ENCODE peak calls at places on chromosomes 13 and 19, in six cellular contexts. K is MM.1S; V is naive thymus-derived CD4-positive, alpha-beta T cell; Q is mucosa of descending colon; S is tibial artery; H is adrenal gland. W is an unnamed sample.

GRCh38 chr13:101614491-101614890 is 162.0 kb downstream of the ITGBL1 start:
- DNase-seq in V (no peak), S (no peak), H (no peak), K (no peak), Q (no peak), W (no peak)

GRCh38 chr13:39016789-39017188 is 21.1 kb downstream of the PROSER1 start:
- DNase-seq in S (no peak), H (no peak), V (no peak), Q (no peak), K (peak; percentile 16), W (no peak)

GRCh38 chr19:48004236-48004635 is 9.8 kb downstream of the ELSPBP1 start:
- DNase-seq in K (no peak), H (no peak), Q (no peak), S (no peak), V (no peak), W (no peak)

GRCh38 chr19:5718579-5719273 is 1.2 kb downstream of the LONP1 start:
- DNase-seq in H (peak; percentile 84), Q (no peak), S (no peak), K (peak; percentile 38), V (no peak), W (no peak)

GRCh38 chr19:16872728-16873127 is 16.1 kb upstream of the F2RL3 start:
- DNase-seq in S (no peak), H (no peak), K (no peak), V (no peak), Q (no peak), W (no peak)

GRCh38 chr13:77740931-77741586 is 43.6 kb downstream of the SLAIN1 start:
- DNase-seq in S (no peak), K (no peak), Q (no peak), H (no peak), V (no peak), W (no peak)

GRCh38 chr19:799076-799881 is 2.0 kb downstream of the PTBP1 start:
- DNase-seq in V (no peak), H (no peak), K (no peak), S (no peak), Q (no peak), W (no peak)

GRCh38 chr13:113597386-113598080 is 13.0 kb downstream of the TFDP1 start:
- DNase-seq in H (peak; percentile 6), V (no peak), Q (no peak), S (peak; percentile 48), K (no peak), W (no peak)

GRCh38 chr13:73174521-73175010 is 115.8 kb downstream of the KLF5 start:
- DNase-seq in H (no peak), S (no peak), Q (no peak), V (no peak), K (no peak), W (no peak)

GRCh38 chr13:99995503-99996176 is 14.1 kb downstream of the ZIC2 start:
- DNase-seq in V (no peak), Q (no peak), H (no peak), S (no peak), K (no peak), W (no peak)

GRCh38 chr13:41649659-41650058 is 192.3 kb downstream of the RGCC start:
- DNase-seq in H (no peak), S (no peak), V (no peak), Q (no peak), K (no peak), W (no peak)

GRCh38 chr13:25862156-25862555 is 189.7 kb downstream of the SHISA2 start:
- DNase-seq in V (no peak), K (no peak), Q (no peak), H (no peak), S (no peak), W (no peak)

GRCh38 chr13:51793570-51794273 is 10.2 kb downstream of the DHRS12 start:
- DNase-seq in V (no peak), H (peak; percentile 80), K (no peak), S (no peak), Q (no peak), W (no peak)

GRCh38 chr19:13978306-13978705 is 26.0 kb downstream of the DCAF15 start:
- DNase-seq in S (peak; percentile 93), H (peak; percentile 60), Q (peak; percentile 82), K (no peak), V (no peak), W (peak; percentile 81)

GRCh38 chr19:6753178-6754031 is 13.8 kb downstream of the SH2D3A start:
- DNase-seq in V (peak; percentile 80), Q (peak; percentile 94), S (peak; percentile 90), H (peak; percentile 82), K (no peak), W (peak; percentile 86)

GRCh38 chr19:55538132-55538531 is 1.2 kb upstream of the SBK2 start:
- DNase-seq in V (no peak), H (no peak), K (no peak), Q (no peak), S (no peak), W (no peak)

GRCh38 chr13:51767100-51767499 is 36.9 kb downstream of the DHRS12 start:
- DNase-seq in S (no peak), V (no peak), K (no peak), H (no peak), Q (no peak), W (no peak)

GRCh38 chr19:17076539-17076919 is 952 bp downstream of the MYO9B start:
- DNase-seq in K (no peak), H (no peak), S (no peak), Q (no peak), V (peak; percentile 13), W (no peak)

GRCh38 chr13:74450976-74451375 is 316.8 kb upstream of the KLF12 start:
- DNase-seq in H (no peak), K (no peak), S (no peak), Q (no peak), V (no peak), W (no peak)

GRCh38 chr19:48672994-48673393 is at the start of gene NTN5:
- DNase-seq in K (no peak), S (no peak), V (no peak), Q (no peak), H (no peak), W (no peak)

GRCh38 chr19:46442808-46443450 is 14.2 kb upstream of the PNMA8C start:
- DNase-seq in V (no peak), S (peak; percentile 61), Q (no peak), K (no peak), H (peak; percentile 77), W (peak; percentile 32)

GRCh38 chr13:39566216-39566869 is 36.6 kb downstream of the LHFPL6 start:
- DNase-seq in K (no peak), Q (no peak), S (no peak), V (no peak), H (no peak), W (no peak)

GRCh38 chr13:104740616-104741222 is 1674.5 kb upstream of the SLC10A2 start:
- DNase-seq in H (peak; percentile 41), Q (no peak), K (no peak), S (no peak), V (no peak), W (no peak)

GRCh38 chr19:8397746-8398721 is 7.9 kb downstream of the RAB11B start:
- DNase-seq in K (no peak), V (no peak), H (no peak), Q (peak; percentile 48), S (no peak), W (no peak)

GRCh38 chr13:52644108-52644507 is 1.9 kb downstream of the HNRNPA1L2 start:
- DNase-seq in Q (no peak), H (no peak), K (no peak), S (no peak), V (no peak), W (no peak)

GRCh38 chr13:37481005-37481857 is 117.3 kb downstream of the POSTN start:
- DNase-seq in S (no peak), K (no peak), Q (no peak), H (no peak), V (no peak), W (no peak)

GRCh38 chr13:103282571-103283450 is 216.6 kb upstream of the SLC10A2 start:
- DNase-seq in K (no peak), V (no peak), Q (no peak), S (no peak), H (no peak), W (no peak)

GRCh38 chr19:47495478-47496372 is 11.7 kb upstream of the KPTN start:
- DNase-seq in K (no peak), H (no peak), S (no peak), V (peak; percentile 26), Q (peak; percentile 20), W (no peak)

GRCh38 chr19:28940751-28941500 is 272.0 kb downstream of the UQCRFS1 start:
- DNase-seq in V (no peak), K (no peak), H (no peak), S (no peak), Q (no peak), W (no peak)

GRCh38 chr19:50750010-50750409 is 20.3 kb upstream of the GPR32 start:
- DNase-seq in V (no peak), S (no peak), K (no peak), H (no peak), Q (no peak), W (no peak)
- H3K4me1 ChIP-seq in V (no peaks in the 10 kb centered on the region), S (no peaks in the 10 kb centered on the region), K (no peaks in the 10 kb centered on the region), H (no peaks in the 10 kb centered on the region), Q (no peaks in the 10 kb centered on the region), W (no peaks in the 10 kb centered on the region)

GRCh38 chr19:12077375-12077774 is 12.8 kb downstream of the ZNF844 start:
- DNase-seq in K (no peak), H (no peak), V (no peak), Q (no peak), S (no peak), W (no peak)
- H3K9me3 ChIP-seq in K (no peaks in the 10 kb centered on the region), H (peaks cover 93% of the 10 kb centered on the region), V (peaks cover 38% of the 10 kb centered on the region), Q (peaks cover 100% of the 10 kb centered on the region), S (peaks cover 100% of the 10 kb centered on the region), W (peaks cover 41% of the 10 kb centered on the region)

GRCh38 chr19:34490141-34490766 is 8.7 kb downstream of the WTIP start:
- DNase-seq in V (no peak), K (no peak), S (no peak), Q (no peak), H (no peak), W (no peak)
- H3K4me1 ChIP-seq in V (no peaks in the 10 kb centered on the region), K (no peaks in the 10 kb centered on the region), S (peaks cover 30% of the 10 kb centered on the region), Q (no peaks in the 10 kb centered on the region), H (no peaks in the 10 kb centered on the region), W (peaks cover 7% of the 10 kb centered on the region)

GRCh38 chr19:23762884-23763711 is 4.4 kb upstream of the ZNF681 start:
- DNase-seq in Q (peak; percentile 90), S (peak; percentile 88), V (peak; percentile 82), H (peak; percentile 80), K (no peak), W (peak; percentile 91)

GRCh38 chr19:23762548-23762883 is 3.8 kb upstream of the ZNF681 start:
- DNase-seq in K (no peak), S (no peak), H (no peak), Q (no peak), V (no peak), W (no peak)

DNA sequence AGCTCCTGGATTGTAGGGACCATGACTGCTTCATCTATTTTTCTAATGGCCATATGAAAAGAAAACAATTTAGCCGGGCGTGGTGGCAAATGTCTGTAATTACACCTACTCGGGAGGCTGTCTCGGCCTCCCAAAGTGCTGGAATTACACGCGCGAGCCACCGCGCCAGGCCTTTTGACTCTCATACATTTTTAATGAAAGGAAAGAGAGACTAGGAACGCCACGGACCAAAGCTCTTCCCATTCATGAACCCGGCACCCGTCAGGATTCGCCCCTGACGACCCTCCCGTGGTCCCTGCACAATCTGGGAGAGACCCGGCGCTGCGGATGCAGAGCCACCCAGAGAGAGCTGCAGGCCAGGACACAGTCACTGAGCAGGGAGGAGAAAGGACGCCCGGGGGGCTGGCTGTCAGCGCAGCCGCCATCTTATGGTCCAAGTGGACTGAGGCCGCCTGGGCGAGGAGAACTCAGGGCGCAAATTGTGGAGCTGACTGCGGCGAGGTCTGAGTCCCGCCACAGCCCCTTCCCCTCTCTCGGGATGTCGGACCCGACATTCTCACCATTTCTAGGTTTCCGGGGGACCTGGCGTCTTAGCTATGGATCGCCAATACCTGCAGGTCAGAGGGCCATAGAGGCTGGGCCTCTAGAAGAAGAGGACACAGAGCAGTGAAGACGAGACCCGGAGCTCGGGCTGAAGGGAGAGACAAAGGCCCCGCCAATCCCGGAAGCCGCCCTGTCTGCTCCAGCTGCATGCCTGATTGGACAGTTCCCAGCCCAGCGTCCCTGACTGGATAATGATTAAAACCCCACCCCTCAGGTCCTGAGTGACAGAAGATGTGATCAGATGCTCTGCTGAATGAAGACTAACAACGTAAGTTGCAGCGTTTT is at the start of gene ZNF681:
- DNase-seq in Q (peak; percentile 92), S (peak; percentile 91), H (peak; percentile 92), K (peak; percentile 73), V (peak; percentile 91), W (peak; percentile 91)
- H3K9me3 ChIP-seq in Q (peaks cover under 1% of the 10 kb centered on the region), S (no peaks in the 10 kb centered on the region), H (no peaks in the 10 kb centered on the region), K (no peaks in the 10 kb centered on the region), V (no peaks in the 10 kb centered on the region), W (no peaks in the 10 kb centered on the region)

W was measured in lung.